ENCODE peak calls at places on chromosomes 13 and 19, in seven cellular contexts. One of them, this sample, is unnamed.

GRCh38 chr13:40599722-40600121 is 66.7 kb downstream of the FOXO1 start:
- DNase-seq in sigmoid colon: no peak
- DNase-seq in Peyer's patch: no peak
- DNase-seq in HL-60: no peak
- DNase-seq in upper lobe of right lung: no peak
- DNase-seq in stomach: no peak
- DNase-seq in dorsolateral prefrontal cortex: no peak
- DNase-seq in this sample: no peak

GRCh38 chr19:18932216-18932841 is 8.7 kb downstream of the HOMER3 start:
- DNase-seq in Peyer's patch: peak
- DNase-seq in sigmoid colon: peak
- DNase-seq in HL-60: no peak
- DNase-seq in stomach: peak
- DNase-seq in dorsolateral prefrontal cortex: peak
- DNase-seq in upper lobe of right lung: peak
- DNase-seq in this sample: no peak

GRCh38 chr13:73190477-73190876 is 131.7 kb downstream of the KLF5 start:
- DNase-seq in upper lobe of right lung: no peak
- DNase-seq in sigmoid colon: no peak
- DNase-seq in HL-60: no peak
- DNase-seq in Peyer's patch: no peak
- DNase-seq in stomach: no peak
- DNase-seq in dorsolateral prefrontal cortex: no peak
- DNase-seq in this sample: no peak

GRCh38 chr13:51731759-51732158 is 72.2 kb downstream of the DHRS12 start:
- DNase-seq in sigmoid colon: no peak
- DNase-seq in upper lobe of right lung: no peak
- DNase-seq in Peyer's patch: no peak
- DNase-seq in HL-60: no peak
- DNase-seq in stomach: no peak
- DNase-seq in dorsolateral prefrontal cortex: no peak
- DNase-seq in this sample: no peak

GRCh38 chr19:7650148-7650547 is 13.2 kb downstream of the STXBP2 start:
- DNase-seq in HL-60: no peak
- DNase-seq in sigmoid colon: no peak
- DNase-seq in Peyer's patch: no peak
- DNase-seq in dorsolateral prefrontal cortex: no peak
- DNase-seq in stomach: no peak
- DNase-seq in upper lobe of right lung: no peak
- DNase-seq in this sample: no peak

GRCh38 chr13:65926750-65927171 is 1303.4 kb downstream of the PCDH9 start:
- DNase-seq in dorsolateral prefrontal cortex: no peak
- DNase-seq in stomach: peak
- DNase-seq in upper lobe of right lung: peak
- DNase-seq in Peyer's patch: no peak
- DNase-seq in HL-60: no peak
- DNase-seq in sigmoid colon: no peak
- DNase-seq in this sample: no peak

GRCh38 chr19:8334458-8335342 is 8.4 kb downstream of the KANK3 start:
- DNase-seq in sigmoid colon: no peak
- DNase-seq in Peyer's patch: peak
- DNase-seq in upper lobe of right lung: peak
- DNase-seq in dorsolateral prefrontal cortex: no peak
- DNase-seq in stomach: peak
- DNase-seq in HL-60: peak
- DNase-seq in this sample: no peak

GRCh38 chr13:38713046-38713445 is 26.2 kb downstream of the FREM2 start:
- DNase-seq in HL-60: no peak
- DNase-seq in dorsolateral prefrontal cortex: no peak
- DNase-seq in stomach: no peak
- DNase-seq in Peyer's patch: no peak
- DNase-seq in upper lobe of right lung: no peak
- DNase-seq in sigmoid colon: no peak
- DNase-seq in this sample: peak

GRCh38 chr19:48371367-48371766 is 7.2 kb downstream of the SYNGR4 start:
- DNase-seq in Peyer's patch: no peak
- DNase-seq in sigmoid colon: no peak
- DNase-seq in stomach: no peak
- DNase-seq in dorsolateral prefrontal cortex: no peak
- DNase-seq in HL-60: no peak
- DNase-seq in upper lobe of right lung: no peak
- DNase-seq in this sample: no peak

GRCh38 chr19:4064073-4064550 is 2.6 kb downstream of the ZBTB7A start:
- DNase-seq in upper lobe of right lung: no peak
- DNase-seq in stomach: no peak
- DNase-seq in Peyer's patch: peak
- DNase-seq in sigmoid colon: peak
- DNase-seq in HL-60: no peak
- DNase-seq in dorsolateral prefrontal cortex: no peak
- DNase-seq in this sample: no peak

GRCh38 chr13:39684531-39685137 is 29.2 kb downstream of the COG6 start:
- DNase-seq in HL-60: no peak
- DNase-seq in Peyer's patch: no peak
- DNase-seq in sigmoid colon: no peak
- DNase-seq in stomach: no peak
- DNase-seq in dorsolateral prefrontal cortex: no peak
- DNase-seq in upper lobe of right lung: no peak
- DNase-seq in this sample: no peak

GRCh38 chr19:43318796-43319314 is 34.6 kb upstream of the CD177 start:
- DNase-seq in Peyer's patch: no peak
- DNase-seq in stomach: no peak
- DNase-seq in upper lobe of right lung: no peak
- DNase-seq in HL-60: no peak
- DNase-seq in dorsolateral prefrontal cortex: no peak
- DNase-seq in sigmoid colon: no peak
- DNase-seq in this sample: no peak

GRCh38 chr13:42420304-42420703 is 148.4 kb downstream of the AKAP11 start:
- DNase-seq in stomach: no peak
- DNase-seq in HL-60: no peak
- DNase-seq in upper lobe of right lung: no peak
- DNase-seq in sigmoid colon: no peak
- DNase-seq in dorsolateral prefrontal cortex: no peak
- DNase-seq in Peyer's patch: no peak
- DNase-seq in this sample: no peak

GRCh38 chr19:34481861-34482379 is 362 bp downstream of the WTIP start:
- DNase-seq in Peyer's patch: no peak
- DNase-seq in dorsolateral prefrontal cortex: no peak
- DNase-seq in stomach: no peak
- DNase-seq in HL-60: no peak
- DNase-seq in upper lobe of right lung: peak
- DNase-seq in sigmoid colon: no peak
- DNase-seq in this sample: no peak

GRCh38 chr19:30046522-30046921 is 104.5 kb downstream of the URI1 start:
- DNase-seq in stomach: no peak
- DNase-seq in dorsolateral prefrontal cortex: no peak
- DNase-seq in sigmoid colon: no peak
- DNase-seq in upper lobe of right lung: no peak
- DNase-seq in HL-60: no peak
- DNase-seq in Peyer's patch: no peak
- DNase-seq in this sample: no peak

GRCh38 chr19:708154-709141 is at the start of gene PALM:
- DNase-seq in upper lobe of right lung: no peak
- DNase-seq in Peyer's patch: no peak
- DNase-seq in HL-60: no peak
- DNase-seq in dorsolateral prefrontal cortex: no peak
- DNase-seq in stomach: peak
- DNase-seq in sigmoid colon: peak
- DNase-seq in this sample: no peak

GRCh38 chr19:12956446-12957388 is at the start of gene GADD45GIP1:
- DNase-seq in dorsolateral prefrontal cortex: peak
- DNase-seq in stomach: peak
- DNase-seq in upper lobe of right lung: peak
- DNase-seq in sigmoid colon: peak
- DNase-seq in HL-60: no peak
- DNase-seq in Peyer's patch: peak
- DNase-seq in this sample: no peak

GRCh38 chr13:98473135-98473791 is 103.6 kb downstream of the STK24 start:
- DNase-seq in HL-60: no peak
- DNase-seq in Peyer's patch: no peak
- DNase-seq in upper lobe of right lung: no peak
- DNase-seq in dorsolateral prefrontal cortex: no peak
- DNase-seq in sigmoid colon: peak
- DNase-seq in stomach: no peak
- DNase-seq in this sample: no peak

GRCh38 chr13:65293530-65294198 is 1936.5 kb downstream of the PCDH9 start:
- DNase-seq in stomach: no peak
- DNase-seq in sigmoid colon: no peak
- DNase-seq in upper lobe of right lung: no peak
- DNase-seq in HL-60: no peak
- DNase-seq in dorsolateral prefrontal cortex: no peak
- DNase-seq in Peyer's patch: no peak
- DNase-seq in this sample: no peak

GRCh38 chr19:6354098-6354674 is 7.1 kb upstream of the CLPP start:
- DNase-seq in sigmoid colon: no peak
- DNase-seq in Peyer's patch: no peak
- DNase-seq in dorsolateral prefrontal cortex: no peak
- DNase-seq in upper lobe of right lung: no peak
- DNase-seq in stomach: no peak
- DNase-seq in HL-60: no peak
- DNase-seq in this sample: no peak
- TF ChIP-seq CTCF in sigmoid colon: no peak
- TF ChIP-seq CTCF in Peyer's patch: no peak
- TF ChIP-seq CTCF in dorsolateral prefrontal cortex: peak
- TF ChIP-seq CTCF in upper lobe of right lung: peak
- TF ChIP-seq CTCF in stomach: no peak
- TF ChIP-seq CTCF in HL-60: no peak
- TF ChIP-seq CTCF in this sample: peak

GRCh38 chr13:26508885-26509284 is 48.6 kb upstream of the WASF3 start:
- DNase-seq in sigmoid colon: peak
- DNase-seq in stomach: peak
- DNase-seq in HL-60: no peak
- DNase-seq in upper lobe of right lung: no peak
- DNase-seq in Peyer's patch: no peak
- DNase-seq in dorsolateral prefrontal cortex: no peak
- DNase-seq in this sample: no peak
- H3K4me3 ChIP-seq in sigmoid colon: no peak
- H3K4me3 ChIP-seq in stomach: no peak
- H3K4me3 ChIP-seq in HL-60: no peak
- H3K4me3 ChIP-seq in upper lobe of right lung: no peak
- H3K4me3 ChIP-seq in Peyer's patch: no peak
- H3K4me3 ChIP-seq in dorsolateral prefrontal cortex: no peak
- H3K4me3 ChIP-seq in this sample: no peak

GRCh38 chr19:41203371-41203770 is 10.4 kb downstream of the CYP2S1 start:
- DNase-seq in upper lobe of right lung: no peak
- DNase-seq in stomach: no peak
- DNase-seq in Peyer's patch: no peak
- DNase-seq in sigmoid colon: no peak
- DNase-seq in HL-60: no peak
- DNase-seq in dorsolateral prefrontal cortex: no peak
- DNase-seq in this sample: no peak

GRCh38 chr19:41206456-41206855 is 12.6 kb upstream of the AXL start:
- DNase-seq in Peyer's patch: no peak
- DNase-seq in HL-60: no peak
- DNase-seq in stomach: no peak
- DNase-seq in dorsolateral prefrontal cortex: no peak
- DNase-seq in sigmoid colon: no peak
- DNase-seq in upper lobe of right lung: no peak
- DNase-seq in this sample: no peak

GRCh38 chr19:41206926-41207750 is 11.9 kb upstream of the AXL start:
- DNase-seq in Peyer's patch: peak
- DNase-seq in upper lobe of right lung: peak
- DNase-seq in stomach: peak
- DNase-seq in HL-60: no peak
- DNase-seq in dorsolateral prefrontal cortex: no peak
- DNase-seq in sigmoid colon: peak
- DNase-seq in this sample: no peak

DNA sequence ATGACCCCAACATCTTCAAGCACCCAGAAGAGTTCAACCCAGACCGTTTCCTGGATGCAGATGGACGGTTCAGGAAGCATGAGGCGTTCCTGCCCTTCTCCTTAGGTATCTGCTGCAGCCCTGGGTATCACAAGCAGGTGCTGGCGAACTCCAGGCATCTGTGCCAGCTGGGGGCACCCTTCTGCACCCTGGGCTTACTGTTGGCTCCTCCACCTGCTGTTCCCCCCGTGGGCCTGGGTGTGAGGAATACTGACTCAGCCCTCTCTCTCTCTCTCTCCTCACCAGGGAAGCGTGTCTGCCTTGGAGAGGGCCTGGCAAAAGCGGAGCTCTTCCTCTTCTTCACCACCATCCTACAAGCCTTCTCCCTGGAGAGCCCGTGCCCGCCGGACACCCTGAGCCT is 13.0 kb downstream of the CYP2S1 start:
- DNase-seq in dorsolateral prefrontal cortex: no peak
- DNase-seq in Peyer's patch: no peak
- DNase-seq in stomach: no peak
- DNase-seq in upper lobe of right lung: no peak
- DNase-seq in HL-60: no peak
- DNase-seq in sigmoid colon: no peak
- DNase-seq in this sample: no peak
- TF ChIP-seq CTCF in dorsolateral prefrontal cortex: no peak
- TF ChIP-seq CTCF in Peyer's patch: no peak
- TF ChIP-seq CTCF in stomach: no peak
- TF ChIP-seq CTCF in upper lobe of right lung: no peak
- TF ChIP-seq CTCF in HL-60: no peak
- TF ChIP-seq CTCF in sigmoid colon: no peak
- TF ChIP-seq CTCF in this sample: peak

GRCh38 chr13:30412351-30412750 is 9.9 kb upstream of the UBE2L5 start:
- DNase-seq in Peyer's patch: no peak
- DNase-seq in HL-60: no peak
- DNase-seq in upper lobe of right lung: no peak
- DNase-seq in sigmoid colon: no peak
- DNase-seq in dorsolateral prefrontal cortex: no peak
- DNase-seq in stomach: no peak
- DNase-seq in this sample: no peak

GRCh38 chr13:30410705-30411125 is 11.6 kb upstream of the UBE2L5 start:
- DNase-seq in stomach: no peak
- DNase-seq in Peyer's patch: no peak
- DNase-seq in HL-60: no peak
- DNase-seq in upper lobe of right lung: no peak
- DNase-seq in dorsolateral prefrontal cortex: no peak
- DNase-seq in sigmoid colon: no peak
- DNase-seq in this sample: no peak

GRCh38 chr13:30406779-30407416 is 15.4 kb upstream of the UBE2L5 start:
- DNase-seq in HL-60: no peak
- DNase-seq in upper lobe of right lung: no peak
- DNase-seq in dorsolateral prefrontal cortex: no peak
- DNase-seq in sigmoid colon: no peak
- DNase-seq in stomach: no peak
- DNase-seq in Peyer's patch: no peak
- DNase-seq in this sample: no peak

GRCh38 chr13:30409911-30410704 is 12.2 kb upstream of the UBE2L5 start:
- DNase-seq in sigmoid colon: peak
- DNase-seq in upper lobe of right lung: no peak
- DNase-seq in HL-60: no peak
- DNase-seq in stomach: no peak
- DNase-seq in dorsolateral prefrontal cortex: no peak
- DNase-seq in Peyer's patch: no peak
- DNase-seq in this sample: no peak

GRCh38 chr13:30408319-30409101 is 13.8 kb upstream of the UBE2L5 start:
- DNase-seq in stomach: peak
- DNase-seq in dorsolateral prefrontal cortex: peak
- DNase-seq in Peyer's patch: peak
- DNase-seq in sigmoid colon: peak
- DNase-seq in HL-60: peak
- DNase-seq in upper lobe of right lung: peak
- DNase-seq in this sample: no peak
- H3K4me3 ChIP-seq in stomach: peak
- H3K4me3 ChIP-seq in dorsolateral prefrontal cortex: peak
- H3K4me3 ChIP-seq in Peyer's patch: peak
- H3K4me3 ChIP-seq in sigmoid colon: peak
- H3K4me3 ChIP-seq in HL-60: peak
- H3K4me3 ChIP-seq in upper lobe of right lung: peak
- H3K4me3 ChIP-seq in this sample: peak